ENCODE peak calls at places on chromosomes 12 and 14, in ten cellular contexts. One of them, this sample, is unnamed.

GRCh38 chr12:70994217-70994788 is 73.8 kb upstream of the PTPRR start:
- DNase-seq in stomach: no peak
- DNase-seq in kidney: no peak
- DNase-seq in cardiac fibroblast: peak
- DNase-seq in HCT116: no peak
- DNase-seq in hepatocyte: no peak
- DNase-seq in foreskin fibroblast: peak
- DNase-seq in body of pancreas: no peak
- DNase-seq in LNCaP clone FGC: peak
- DNase-seq in mammary epithelial cell: peak
- DNase-seq in this sample: no peak

GRCh38 chr14:53183611-53184010 is 30.5 kb upstream of the DDHD1 start:
- DNase-seq in kidney: no peak
- DNase-seq in hepatocyte: no peak
- DNase-seq in stomach: no peak
- DNase-seq in foreskin fibroblast: peak
- DNase-seq in HCT116: no peak
- DNase-seq in body of pancreas: no peak
- DNase-seq in cardiac fibroblast: no peak
- DNase-seq in mammary epithelial cell: peak
- DNase-seq in LNCaP clone FGC: no peak
- DNase-seq in this sample: no peak

GRCh38 chr12:123064885-123065619 is 84.6 kb downstream of the ARL6IP4 start:
- DNase-seq in stomach: no peak
- DNase-seq in hepatocyte: no peak
- DNase-seq in mammary epithelial cell: no peak
- DNase-seq in body of pancreas: no peak
- DNase-seq in foreskin fibroblast: no peak
- DNase-seq in LNCaP clone FGC: no peak
- DNase-seq in HCT116: no peak
- DNase-seq in cardiac fibroblast: no peak
- DNase-seq in kidney: peak
- DNase-seq in this sample: no peak

GRCh38 chr12:54935235-54935951 is 49.2 kb downstream of the TESPA1 start:
- DNase-seq in hepatocyte: peak
- DNase-seq in cardiac fibroblast: peak
- DNase-seq in mammary epithelial cell: peak
- DNase-seq in HCT116: peak
- DNase-seq in foreskin fibroblast: peak
- DNase-seq in LNCaP clone FGC: peak
- DNase-seq in kidney: no peak
- DNase-seq in stomach: no peak
- DNase-seq in body of pancreas: peak
- DNase-seq in this sample: no peak

GRCh38 chr12:71878208-71878607 is 38.6 kb downstream of the TBC1D15 start:
- DNase-seq in LNCaP clone FGC: no peak
- DNase-seq in stomach: no peak
- DNase-seq in kidney: no peak
- DNase-seq in hepatocyte: no peak
- DNase-seq in body of pancreas: no peak
- DNase-seq in foreskin fibroblast: no peak
- DNase-seq in mammary epithelial cell: no peak
- DNase-seq in cardiac fibroblast: no peak
- DNase-seq in HCT116: no peak
- DNase-seq in this sample: no peak

GRCh38 chr12:218221-218620 is 4.3 kb upstream of the SLC6A12 start:
- DNase-seq in kidney: no peak
- DNase-seq in mammary epithelial cell: no peak
- DNase-seq in hepatocyte: no peak
- DNase-seq in LNCaP clone FGC: no peak
- DNase-seq in foreskin fibroblast: no peak
- DNase-seq in HCT116: no peak
- DNase-seq in body of pancreas: no peak
- DNase-seq in cardiac fibroblast: no peak
- DNase-seq in stomach: no peak
- DNase-seq in this sample: no peak

GRCh38 chr12:49777341-49777740 is 36.0 kb downstream of the TMBIM6 start:
- DNase-seq in hepatocyte: no peak
- DNase-seq in stomach: no peak
- DNase-seq in kidney: no peak
- DNase-seq in HCT116: no peak
- DNase-seq in mammary epithelial cell: peak
- DNase-seq in LNCaP clone FGC: no peak
- DNase-seq in cardiac fibroblast: no peak
- DNase-seq in foreskin fibroblast: no peak
- DNase-seq in body of pancreas: no peak
- DNase-seq in this sample: no peak

GRCh38 chr14:96586056-96586455 is 83.9 kb downstream of the PAPOLA start:
- DNase-seq in HCT116: no peak
- DNase-seq in LNCaP clone FGC: no peak
- DNase-seq in foreskin fibroblast: no peak
- DNase-seq in kidney: no peak
- DNase-seq in hepatocyte: no peak
- DNase-seq in mammary epithelial cell: no peak
- DNase-seq in body of pancreas: no peak
- DNase-seq in cardiac fibroblast: no peak
- DNase-seq in stomach: no peak
- DNase-seq in this sample: no peak

GRCh38 chr12:17030338-17030737 is 424.4 kb upstream of the LMO3 start:
- DNase-seq in hepatocyte: no peak
- DNase-seq in LNCaP clone FGC: no peak
- DNase-seq in HCT116: no peak
- DNase-seq in foreskin fibroblast: no peak
- DNase-seq in stomach: no peak
- DNase-seq in cardiac fibroblast: no peak
- DNase-seq in mammary epithelial cell: no peak
- DNase-seq in body of pancreas: no peak
- DNase-seq in kidney: no peak
- DNase-seq in this sample: no peak

GRCh38 chr12:3077572-3078081 is 448 bp downstream of the TSPAN9 start:
- DNase-seq in body of pancreas: peak
- DNase-seq in LNCaP clone FGC: no peak
- DNase-seq in mammary epithelial cell: no peak
- DNase-seq in cardiac fibroblast: peak
- DNase-seq in HCT116: no peak
- DNase-seq in stomach: peak
- DNase-seq in foreskin fibroblast: peak
- DNase-seq in kidney: peak
- DNase-seq in hepatocyte: peak
- DNase-seq in this sample: no peak

GRCh38 chr12:89469361-89469760 is 55.2 kb downstream of the GALNT4 start:
- DNase-seq in stomach: no peak
- DNase-seq in HCT116: no peak
- DNase-seq in LNCaP clone FGC: no peak
- DNase-seq in kidney: no peak
- DNase-seq in hepatocyte: no peak
- DNase-seq in foreskin fibroblast: peak
- DNase-seq in mammary epithelial cell: peak
- DNase-seq in cardiac fibroblast: peak
- DNase-seq in body of pancreas: no peak
- DNase-seq in this sample: no peak

GRCh38 chr12:47414511-47414910 is 291.3 kb downstream of the RPAP3 start:
- DNase-seq in stomach: no peak
- DNase-seq in HCT116: no peak
- DNase-seq in body of pancreas: no peak
- DNase-seq in foreskin fibroblast: no peak
- DNase-seq in cardiac fibroblast: no peak
- DNase-seq in LNCaP clone FGC: no peak
- DNase-seq in hepatocyte: no peak
- DNase-seq in kidney: no peak
- DNase-seq in mammary epithelial cell: no peak
- DNase-seq in this sample: no peak

GRCh38 chr12:64718649-64719048 is 40.6 kb downstream of the GNS start:
- DNase-seq in body of pancreas: no peak
- DNase-seq in cardiac fibroblast: no peak
- DNase-seq in mammary epithelial cell: no peak
- DNase-seq in HCT116: no peak
- DNase-seq in LNCaP clone FGC: no peak
- DNase-seq in foreskin fibroblast: no peak
- DNase-seq in hepatocyte: no peak
- DNase-seq in stomach: no peak
- DNase-seq in kidney: no peak
- DNase-seq in this sample: no peak

GRCh38 chr14:103124501-103125001 is 1.3 kb downstream of the TNFAIP2 start:
- DNase-seq in stomach: no peak
- DNase-seq in mammary epithelial cell: no peak
- DNase-seq in cardiac fibroblast: no peak
- DNase-seq in HCT116: no peak
- DNase-seq in LNCaP clone FGC: no peak
- DNase-seq in hepatocyte: no peak
- DNase-seq in foreskin fibroblast: no peak
- DNase-seq in kidney: peak
- DNase-seq in body of pancreas: no peak
- DNase-seq in this sample: no peak

GRCh38 chr14:95134304-95134933 is 22.9 kb downstream of the DICER1 start:
- DNase-seq in foreskin fibroblast: no peak
- DNase-seq in body of pancreas: no peak
- DNase-seq in stomach: no peak
- DNase-seq in kidney: no peak
- DNase-seq in HCT116: no peak
- DNase-seq in mammary epithelial cell: peak
- DNase-seq in cardiac fibroblast: peak
- DNase-seq in hepatocyte: no peak
- DNase-seq in LNCaP clone FGC: no peak
- DNase-seq in this sample: peak

GRCh38 chr12:74105434-74105833 is 432.2 kb upstream of the ATXN7L3B start:
- DNase-seq in LNCaP clone FGC: no peak
- DNase-seq in HCT116: no peak
- DNase-seq in kidney: no peak
- DNase-seq in cardiac fibroblast: peak
- DNase-seq in hepatocyte: no peak
- DNase-seq in mammary epithelial cell: peak
- DNase-seq in body of pancreas: no peak
- DNase-seq in stomach: no peak
- DNase-seq in foreskin fibroblast: no peak
- DNase-seq in this sample: no peak
- H3K4me3 ChIP-seq in LNCaP clone FGC: no peak
- H3K4me3 ChIP-seq in HCT116: no peak
- H3K4me3 ChIP-seq in kidney: no peak
- H3K4me3 ChIP-seq in cardiac fibroblast: no peak
- H3K4me3 ChIP-seq in hepatocyte: no peak
- H3K4me3 ChIP-seq in mammary epithelial cell: no peak
- H3K4me3 ChIP-seq in body of pancreas: no peak
- H3K4me3 ChIP-seq in stomach: no peak
- H3K4me3 ChIP-seq in foreskin fibroblast: no peak
- H3K4me3 ChIP-seq in this sample: no peak

DNA sequence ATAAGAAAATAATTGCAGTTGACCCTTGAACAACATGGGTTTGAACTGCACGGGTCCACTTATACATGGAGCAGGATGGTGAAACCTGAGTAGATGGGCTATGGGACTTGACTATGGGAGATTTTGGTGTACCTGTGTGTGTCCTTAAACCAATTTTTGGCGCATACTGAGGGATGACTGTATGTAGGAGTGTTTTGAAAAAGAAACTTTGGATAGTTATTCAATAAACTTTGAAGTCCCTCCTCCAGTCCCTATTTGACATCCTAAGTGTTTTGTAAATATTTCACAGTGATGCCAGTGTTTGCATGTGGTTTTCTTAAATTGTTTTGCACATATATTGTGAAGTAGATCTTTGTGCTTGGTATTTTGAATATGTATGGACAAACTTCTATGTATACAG is 12.4 kb downstream of the KTN1 start:
- DNase-seq in kidney: no peak
- DNase-seq in body of pancreas: no peak
- DNase-seq in mammary epithelial cell: no peak
- DNase-seq in LNCaP clone FGC: no peak
- DNase-seq in hepatocyte: no peak
- DNase-seq in foreskin fibroblast: no peak
- DNase-seq in stomach: no peak
- DNase-seq in cardiac fibroblast: no peak
- DNase-seq in HCT116: no peak
- DNase-seq in this sample: no peak
- H3K4me3 ChIP-seq in kidney: no peak
- H3K4me3 ChIP-seq in body of pancreas: no peak
- H3K4me3 ChIP-seq in mammary epithelial cell: no peak
- H3K4me3 ChIP-seq in LNCaP clone FGC: no peak
- H3K4me3 ChIP-seq in hepatocyte: no peak
- H3K4me3 ChIP-seq in foreskin fibroblast: no peak
- H3K4me3 ChIP-seq in stomach: no peak
- H3K4me3 ChIP-seq in cardiac fibroblast: no peak
- H3K4me3 ChIP-seq in HCT116: no peak
- H3K4me3 ChIP-seq in this sample: no peak

GRCh38 chr14:104970231-104971068 is 7.7 kb downstream of the AHNAK2 start:
- DNase-seq in body of pancreas: peak
- DNase-seq in hepatocyte: peak
- DNase-seq in LNCaP clone FGC: no peak
- DNase-seq in kidney: peak
- DNase-seq in foreskin fibroblast: peak
- DNase-seq in stomach: peak
- DNase-seq in cardiac fibroblast: peak
- DNase-seq in mammary epithelial cell: peak
- DNase-seq in HCT116: peak
- DNase-seq in this sample: no peak
- H3K4me3 ChIP-seq in body of pancreas: no peak
- H3K4me3 ChIP-seq in hepatocyte: no peak
- H3K4me3 ChIP-seq in LNCaP clone FGC: no peak
- H3K4me3 ChIP-seq in kidney: no peak
- H3K4me3 ChIP-seq in foreskin fibroblast: peak
- H3K4me3 ChIP-seq in stomach: peak
- H3K4me3 ChIP-seq in cardiac fibroblast: peak
- H3K4me3 ChIP-seq in mammary epithelial cell: peak
- H3K4me3 ChIP-seq in HCT116: peak
- H3K4me3 ChIP-seq in this sample: no peak

GRCh38 chr14:65354715-65355114 is 57.8 kb upstream of the FUT8 start:
- DNase-seq in LNCaP clone FGC: no peak
- DNase-seq in HCT116: no peak
- DNase-seq in body of pancreas: peak
- DNase-seq in stomach: peak
- DNase-seq in kidney: no peak
- DNase-seq in hepatocyte: peak
- DNase-seq in cardiac fibroblast: no peak
- DNase-seq in mammary epithelial cell: peak
- DNase-seq in foreskin fibroblast: no peak
- DNase-seq in this sample: no peak

GRCh38 chr14:65356327-65356836 is 56.1 kb upstream of the FUT8 start:
- DNase-seq in cardiac fibroblast: peak
- DNase-seq in body of pancreas: no peak
- DNase-seq in LNCaP clone FGC: no peak
- DNase-seq in hepatocyte: peak
- DNase-seq in foreskin fibroblast: peak
- DNase-seq in stomach: peak
- DNase-seq in kidney: no peak
- DNase-seq in mammary epithelial cell: peak
- DNase-seq in HCT116: peak
- DNase-seq in this sample: no peak

GRCh38 chr14:65359503-65359902 is 53.0 kb upstream of the FUT8 start:
- DNase-seq in foreskin fibroblast: peak
- DNase-seq in mammary epithelial cell: peak
- DNase-seq in LNCaP clone FGC: no peak
- DNase-seq in kidney: no peak
- DNase-seq in hepatocyte: no peak
- DNase-seq in HCT116: peak
- DNase-seq in stomach: no peak
- DNase-seq in body of pancreas: no peak
- DNase-seq in cardiac fibroblast: peak
- DNase-seq in this sample: no peak

GRCh38 chr14:65354131-65354530 is 58.4 kb upstream of the FUT8 start:
- DNase-seq in kidney: no peak
- DNase-seq in hepatocyte: no peak
- DNase-seq in cardiac fibroblast: no peak
- DNase-seq in body of pancreas: no peak
- DNase-seq in HCT116: no peak
- DNase-seq in foreskin fibroblast: no peak
- DNase-seq in mammary epithelial cell: no peak
- DNase-seq in stomach: peak
- DNase-seq in LNCaP clone FGC: no peak
- DNase-seq in this sample: no peak

GRCh38 chr14:65357091-65357490 is 55.4 kb upstream of the FUT8 start:
- DNase-seq in foreskin fibroblast: no peak
- DNase-seq in body of pancreas: no peak
- DNase-seq in HCT116: no peak
- DNase-seq in kidney: no peak
- DNase-seq in cardiac fibroblast: no peak
- DNase-seq in stomach: no peak
- DNase-seq in mammary epithelial cell: peak
- DNase-seq in LNCaP clone FGC: no peak
- DNase-seq in hepatocyte: no peak
- DNase-seq in this sample: no peak
- H3K4me3 ChIP-seq in foreskin fibroblast: no peak
- H3K4me3 ChIP-seq in body of pancreas: no peak
- H3K4me3 ChIP-seq in HCT116: peak
- H3K4me3 ChIP-seq in kidney: no peak
- H3K4me3 ChIP-seq in cardiac fibroblast: no peak
- H3K4me3 ChIP-seq in stomach: no peak
- H3K4me3 ChIP-seq in mammary epithelial cell: no peak
- H3K4me3 ChIP-seq in LNCaP clone FGC: no peak
- H3K4me3 ChIP-seq in hepatocyte: no peak
- H3K4me3 ChIP-seq in this sample: no peak